ENCODE peak calls at places on chromosomes 11 and 22, in eight cellular contexts. O is breast epithelium, X is GM10248, Z is Calu3, M is nephron progenitor cell, H is heart left ventricle, E is fibroblast of lung, P is foreskin keratinocyte. K is an unnamed sample.

GRCh38 chr11:84871116-84871515 is 756.0 kb downstream of the DLG2 start:
- DNase-seq in O (no peak), X (no peak), Z (no peak), M (no peak), H (no peak), E (peak), P (no peak), K (no peak)

GRCh38 chr11:41116970-41117369 is 342.5 kb downstream of the LRRC4C start:
- DNase-seq in O (no peak), X (no peak), Z (no peak), M (no peak), H (no peak), E (no peak), P (no peak), K (no peak)

GRCh38 chr22:32850591-32851517 is 49.3 kb downstream of the TIMP3 start:
- DNase-seq in O (peak), X (no peak), Z (no peak), M (no peak), H (peak), E (no peak), P (no peak), K (no peak)

GRCh38 chr22:45483319-45483718 is 19.4 kb upstream of the FBLN1 start:
- DNase-seq in O (no peak), X (no peak), Z (no peak), M (no peak), H (no peak), E (no peak), P (no peak), K (no peak)

GRCh38 chr11:128399722-128400121 is 187.6 kb downstream of the ETS1 start:
- DNase-seq in O (no peak), X (no peak), Z (no peak), M (no peak), H (no peak), E (no peak), P (no peak), K (no peak)

GRCh38 chr11:70065318-70066135 is 12.6 kb upstream of the ANO1 start:
- DNase-seq in O (no peak), X (no peak), Z (no peak), M (no peak), H (no peak), E (no peak), P (no peak), K (no peak)

GRCh38 chr11:125201525-125202121 is 37.1 kb downstream of the PKNOX2 start:
- DNase-seq in O (no peak), X (no peak), Z (peak), M (no peak), H (no peak), E (peak), P (no peak), K (no peak)

GRCh38 chr11:108501396-108501795 is 3.2 kb upstream of the POGLUT3 start:
- DNase-seq in O (no peak), X (no peak), Z (no peak), M (no peak), H (no peak), E (peak), P (no peak), K (no peak)

GRCh38 chr22:40404251-40405177 is 34.1 kb downstream of the SGSM3 start:
- DNase-seq in O (no peak), X (no peak), Z (no peak), M (no peak), H (no peak), E (no peak), P (no peak), K (no peak)

GRCh38 chr22:33062402-33062801 is 4.2 kb upstream of the SYN3 start:
- DNase-seq in O (no peak), X (no peak), Z (no peak), M (no peak), H (no peak), E (no peak), P (no peak), K (no peak)

GRCh38 chr11:59918987-59919589 is 19.1 kb upstream of the OOSP1 start:
- DNase-seq in O (no peak), X (peak), Z (peak), M (peak), H (no peak), E (peak), P (peak), K (peak)

GRCh38 chr11:37370817-37371216 is 772.8 kb upstream of the RAG2 start:
- DNase-seq in O (no peak), X (no peak), Z (no peak), M (no peak), H (no peak), E (peak), P (no peak), K (no peak)

GRCh38 chr22:42316988-42317387 is 46.5 kb upstream of the TCF20 start:
- DNase-seq in O (no peak), X (no peak), Z (peak), M (no peak), H (no peak), E (peak), P (peak), K (no peak)

GRCh38 chr22:33823552-33823951 is 96.7 kb downstream of the LARGE1 start:
- DNase-seq in O (no peak), X (no peak), Z (no peak), M (no peak), H (peak), E (peak), P (no peak), K (no peak)

GRCh38 chr22:17563936-17564391 is 666 bp downstream of the SLC25A18 start:
- DNase-seq in O (no peak), X (no peak), Z (no peak), M (no peak), H (peak), E (peak), P (no peak), K (no peak)

GRCh38 chr11:35554491-35555237 is 29.2 kb upstream of the PAMR1 start:
- DNase-seq in O (no peak), X (no peak), Z (no peak), M (no peak), H (no peak), E (peak), P (no peak), K (no peak)

GRCh38 chr11:15769203-15769602 is 587.1 kb downstream of the SOX6 start:
- DNase-seq in O (no peak), X (no peak), Z (peak), M (no peak), H (no peak), E (no peak), P (no peak), K (no peak)

GRCh38 chr11:111541209-111542061 is 915 bp downstream of the LAYN start:
- DNase-seq in O (peak), X (peak), Z (peak), M (peak), H (peak), E (peak), P (no peak), K (peak)

GRCh38 chr11:38448284-38448683 is 1850.2 kb upstream of the RAG2 start:
- DNase-seq in O (no peak), X (no peak), Z (no peak), M (no peak), H (no peak), E (no peak), P (no peak), K (no peak)

GRCh38 chr11:128525411-128526243 is 61.7 kb downstream of the ETS1 start:
- DNase-seq in O (no peak), X (no peak), Z (no peak), M (no peak), H (no peak), E (peak), P (peak), K (no peak)

GRCh38 chr22:24407278-24407665 is 20.1 kb upstream of the ADORA2A start:
- DNase-seq in O (no peak), X (no peak), Z (no peak), M (no peak), H (no peak), E (no peak), P (no peak), K (no peak)

GRCh38 chr22:33513388-33514336 is 406.6 kb downstream of the LARGE1 start:
- DNase-seq in O (no peak), X (no peak), Z (no peak), M (no peak), H (no peak), E (peak), P (peak), K (no peak)

GRCh38 chr11:133227674-133228111 is 304.6 kb downstream of the OPCML start:
- DNase-seq in O (no peak), X (no peak), Z (no peak), M (no peak), H (no peak), E (no peak), P (no peak), K (no peak)

GRCh38 chr11:122100222-122101080 is 15.6 kb downstream of the BLID start:
- DNase-seq in O (no peak), X (no peak), Z (no peak), M (peak), H (peak), E (peak), P (no peak), K (no peak)

GRCh38 chr11:78933361-78933760 is 358.7 kb upstream of the NARS2 start:
- DNase-seq in O (no peak), X (no peak), Z (no peak), M (no peak), H (no peak), E (no peak), P (no peak), K (no peak)

GRCh38 chr22:36331306-36331911 is 56.4 kb downstream of the MYH9 start:
- DNase-seq in O (no peak), X (peak), Z (peak), M (no peak), H (peak), E (peak), P (peak), K (peak)

GRCh38 chr11:108929241-108929640 is 264.4 kb downstream of the DDX10 start:
- DNase-seq in O (no peak), X (no peak), Z (no peak), M (no peak), H (no peak), E (peak), P (peak), K (no peak)

GRCh38 chr22:19466126-19466716 is 12.8 kb downstream of the UFD1 start:
- DNase-seq in O (no peak), X (no peak), Z (no peak), M (no peak), H (no peak), E (no peak), P (no peak), K (no peak)

GRCh38 chr11:27347949-27348879 is 14.8 kb downstream of the CCDC34 start:
- DNase-seq in O (no peak), X (no peak), Z (no peak), M (no peak), H (no peak), E (no peak), P (no peak), K (no peak)

GRCh38 chr22:40509401-40510134 is 127.0 kb downstream of the MRTFA start:
- DNase-seq in O (no peak), X (no peak), Z (peak), M (no peak), H (peak), E (peak), P (peak), K (no peak)

GRCh38 chr11:68074584-68075352 is 35.9 kb downstream of the TCIRG1 start:
- DNase-seq in O (no peak), X (no peak), Z (no peak), M (no peak), H (no peak), E (no peak), P (no peak), K (no peak)

GRCh38 chr22:47304854-47305253 is 542.4 kb downstream of the TBC1D22A start:
- DNase-seq in O (peak), X (no peak), Z (no peak), M (no peak), H (peak), E (no peak), P (no peak), K (no peak)

GRCh38 chr11:112174789-112175595 is at the start of gene BCO2:
- DNase-seq in O (peak), X (peak), Z (peak), M (peak), H (peak), E (peak), P (peak), K (peak)

GRCh38 chr11:29333993-29334780 is 682.6 kb downstream of the KCNA4 start:
- DNase-seq in O (no peak), X (peak), Z (peak), M (peak), H (no peak), E (peak), P (no peak), K (peak)

GRCh38 chr11:58513747-58514367 is 6.0 kb upstream of the OR5B21 start:
- DNase-seq in O (no peak), X (peak), Z (peak), M (peak), H (no peak), E (peak), P (no peak), K (no peak)

GRCh38 chr11:69903206-69903605 is 84.0 kb upstream of the FGF3 start:
- DNase-seq in O (no peak), X (no peak), Z (no peak), M (no peak), H (no peak), E (no peak), P (no peak), K (no peak)

GRCh38 chr11:123291201-123291869 is 96.3 kb upstream of the CLMP start:
- DNase-seq in O (no peak), X (no peak), Z (no peak), M (no peak), H (no peak), E (no peak), P (no peak), K (no peak)

GRCh38 chr11:123284454-123284853 is 89.4 kb upstream of the CLMP start:
- DNase-seq in O (no peak), X (no peak), Z (no peak), M (no peak), H (no peak), E (no peak), P (no peak), K (no peak)

GRCh38 chr11:123292647-123293046 is 97.6 kb upstream of the CLMP start:
- DNase-seq in O (no peak), X (no peak), Z (no peak), M (no peak), H (no peak), E (no peak), P (no peak), K (no peak)

GRCh38 chr11:123286255-123286654 is 91.2 kb upstream of the CLMP start:
- DNase-seq in O (no peak), X (no peak), Z (no peak), M (no peak), H (no peak), E (no peak), P (no peak), K (no peak)

GRCh38 chr11:123286761-123287160 is 91.7 kb upstream of the CLMP start:
- DNase-seq in O (no peak), X (no peak), Z (no peak), M (no peak), H (no peak), E (no peak), P (no peak), K (no peak)
- TF ChIP-seq CTCF in O (no peak), X (no peak), Z (no peak), M (no peak), H (no peak), E (no peak), P (no peak), K (no peak)

GRCh38 chr11:10302744-10303557 is 1.9 kb upstream of the ADM start:
- DNase-seq in O (peak), X (peak), Z (peak), M (peak), H (peak), E (peak), P (no peak), K (no peak)

GRCh38 chr11:10305262-10305963 is 540 bp downstream of the ADM start:
- DNase-seq in O (no peak), X (peak), Z (peak), M (peak), H (no peak), E (peak), P (no peak), K (no peak)

GRCh38 chr11:10303558-10304363 is 1.1 kb upstream of the ADM start:
- DNase-seq in O (no peak), X (peak), Z (peak), M (peak), H (no peak), E (peak), P (peak), K (no peak)

GRCh38 chr11:10305964-10306918 is 1.4 kb downstream of the ADM start:
- DNase-seq in O (no peak), X (peak), Z (peak), M (peak), H (no peak), E (no peak), P (no peak), K (no peak)

GRCh38 chr11:10304495-10305261 is at the start of gene ADM:
- DNase-seq in O (peak), X (peak), Z (peak), M (peak), H (peak), E (peak), P (no peak), K (no peak)
- TF ChIP-seq CTCF in O (peak), X (peak), Z (peak), M (peak), H (peak), E (peak), P (peak), K (peak)

GRCh38 chr11:64246874-64247728 is at the start of gene PPP1R14B:
- DNase-seq in O (peak), X (peak), Z (peak), M (peak), H (peak), E (peak), P (peak), K (peak)
- TF ChIP-seq CTCF in O (peak), X (no peak), Z (no peak), M (no peak), H (peak), E (no peak), P (peak), K (no peak)

GRCh38 chr11:44949160-44950035 is 1.3 kb downstream of the TP53I11 start:
- DNase-seq in O (no peak), X (no peak), Z (no peak), M (peak), H (peak), E (peak), P (no peak), K (peak)
- TF ChIP-seq CTCF in O (peak), X (peak), Z (peak), M (peak), H (peak), E (peak), P (peak), K (peak)

GRCh38 chr11:783581-784015 is 6.3 kb downstream of the CEND1 start:
- DNase-seq in O (peak), X (no peak), Z (no peak), M (peak), H (peak), E (peak), P (no peak), K (no peak)
- TF ChIP-seq CTCF in O (peak), X (peak), Z (no peak), M (peak), H (peak), E (peak), P (peak), K (no peak)

GRCh38 chr11:17406818-17407149 is 18.3 kb upstream of the KCNJ11 start:
- DNase-seq in O (no peak), X (no peak), Z (no peak), M (no peak), H (no peak), E (no peak), P (no peak), K (no peak)

GRCh38 chr11:17406082-17406817 is 17.8 kb upstream of the KCNJ11 start:
- DNase-seq in O (no peak), X (no peak), Z (no peak), M (no peak), H (no peak), E (no peak), P (no peak), K (no peak)

GRCh38 chr11:17407575-17407974 is 19.1 kb upstream of the KCNJ11 start:
- DNase-seq in O (no peak), X (no peak), Z (no peak), M (no peak), H (no peak), E (no peak), P (no peak), K (no peak)

GRCh38 chr11:17403977-17404759 is 15.7 kb upstream of the KCNJ11 start:
- DNase-seq in O (no peak), X (no peak), Z (no peak), M (no peak), H (no peak), E (peak), P (no peak), K (no peak)

DNA sequence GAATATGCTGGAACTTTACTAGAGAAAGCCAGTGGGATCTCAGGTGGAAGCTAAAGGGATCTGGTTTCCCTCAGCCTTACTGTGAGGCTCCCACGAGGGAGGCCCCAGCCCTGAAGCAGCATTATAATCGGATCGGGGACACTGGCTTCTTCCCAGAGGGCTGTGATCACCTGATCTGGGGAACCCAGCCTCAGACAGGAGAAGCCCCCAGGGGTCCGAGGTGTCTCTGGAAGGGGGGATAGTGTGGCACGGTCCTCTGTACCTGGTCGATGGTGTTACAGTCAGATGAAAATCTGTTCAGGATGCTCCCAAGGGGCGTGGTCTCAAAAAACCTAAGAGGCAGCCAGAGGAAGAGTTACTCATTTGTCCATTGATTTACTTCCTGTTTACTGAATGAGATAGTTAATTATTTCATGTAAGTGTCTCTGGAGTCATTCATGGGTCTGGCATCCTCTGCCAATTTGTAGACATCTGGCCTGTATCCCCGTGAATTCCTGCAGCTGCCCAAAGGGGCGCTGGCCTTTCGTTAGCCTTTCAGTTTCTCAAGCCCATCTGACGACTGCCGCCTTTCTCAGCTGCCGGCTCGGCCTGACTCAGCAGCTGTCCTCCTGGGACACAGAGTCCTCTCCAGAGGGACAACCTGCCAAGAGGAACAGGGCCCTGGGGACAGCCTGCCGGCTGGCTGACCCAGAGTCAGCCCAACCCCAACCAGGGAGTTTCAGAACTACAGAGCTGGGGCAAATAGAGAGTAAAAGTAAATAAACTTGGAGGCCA is 17.0 kb upstream of the KCNJ11 start:
- DNase-seq in O (peak), X (no peak), Z (peak), M (peak), H (peak), E (peak), P (no peak), K (no peak)
- TF ChIP-seq CTCF in O (peak), X (no peak), Z (no peak), M (peak), H (peak), E (no peak), P (no peak), K (no peak)

GRCh38 chr11:62545437-62546243 is 966 bp downstream of the AHNAK start:
- DNase-seq in O (peak), X (peak), Z (peak), M (peak), H (peak), E (peak), P (peak), K (no peak)
- TF ChIP-seq CTCF in O (peak), X (no peak), Z (no peak), M (no peak), H (peak), E (no peak), P (peak), K (no peak)